ENCODE peak calls at places on chromosomes 2 and 18, in eight cellular contexts. V is tibial artery, F is fibroblast of villous mesenchyme, A is tibial nerve, K is transverse colon, M is uterus, L is left ventricle myocardium inferior, B is mesenchymal stem cell. N is an unnamed sample.

GRCh38 chr18:55634545-55634944 is 46.6 kb upstream of the TCF4 start:
- DNase-seq in V (no peak), F (peak), A (no peak), K (no peak), M (no peak), L (no peak), B (peak), N (no peak)

GRCh38 chr2:20164061-20164733 is 60.7 kb downstream of the SDC1 start:
- DNase-seq in V (peak), F (no peak), A (no peak), K (no peak), M (no peak), L (no peak), B (peak), N (peak)

GRCh38 chr2:121907905-121908304 is 152.5 kb downstream of the TSN start:
- DNase-seq in V (peak), F (no peak), A (no peak), K (no peak), M (no peak), L (no peak), B (no peak), N (peak)

GRCh38 chr2:72695676-72696075 is 130.2 kb downstream of the EXOC6B start:
- DNase-seq in V (no peak), F (no peak), A (no peak), K (no peak), M (no peak), L (no peak), B (no peak), N (peak)

GRCh38 chr2:38615237-38615636 is 12.5 kb upstream of the HNRNPLL start:
- DNase-seq in V (no peak), F (peak), A (no peak), K (no peak), M (no peak), L (no peak), B (no peak), N (no peak)

GRCh38 chr2:198214108-198214736 is 409.8 kb downstream of the PLCL1 start:
- DNase-seq in V (no peak), F (peak), A (no peak), K (no peak), M (no peak), L (no peak), B (no peak), N (peak)

GRCh38 chr2:120486946-120487345 is 141.0 kb downstream of the INHBB start:
- DNase-seq in V (no peak), F (no peak), A (no peak), K (no peak), M (no peak), L (no peak), B (peak), N (no peak)

GRCh38 chr2:76953733-76954347 is 568.3 kb downstream of the LRRTM4 start:
- DNase-seq in V (no peak), F (peak), A (peak), K (peak), M (no peak), L (no peak), B (peak), N (peak)

GRCh38 chr2:172251231-172251630 is 148.5 kb upstream of the DLX2 start:
- DNase-seq in V (no peak), F (peak), A (no peak), K (no peak), M (no peak), L (no peak), B (peak), N (no peak)

GRCh38 chr2:3585239-3586109 is 9.4 kb upstream of the COLEC11 start:
- DNase-seq in V (peak), F (peak), A (peak), K (peak), M (peak), L (peak), B (peak), N (no peak)

GRCh38 chr18:7789853-7790552 is 222.9 kb downstream of the PTPRM start:
- DNase-seq in V (no peak), F (peak), A (no peak), K (no peak), M (no peak), L (no peak), B (peak), N (peak)

GRCh38 chr18:63237911-63238710 is 81.5 kb downstream of the BCL2 start:
- DNase-seq in V (peak), F (peak), A (peak), K (peak), M (peak), L (no peak), B (peak), N (peak)
- H3K4me3 ChIP-seq in V (peak), F (peak), A (no peak), K (no peak), M (no peak), L (peak), B (no peak), N (no peak)

GRCh38 chr2:11133936-11134320 is 21.3 kb upstream of the SLC66A3 start:
- DNase-seq in V (no peak), F (no peak), A (no peak), K (no peak), M (no peak), L (no peak), B (no peak), N (no peak)
- H3K4me3 ChIP-seq in V (peak), F (no peak), A (no peak), K (no peak), M (peak), L (peak), B (no peak), N (no peak)

DNA sequence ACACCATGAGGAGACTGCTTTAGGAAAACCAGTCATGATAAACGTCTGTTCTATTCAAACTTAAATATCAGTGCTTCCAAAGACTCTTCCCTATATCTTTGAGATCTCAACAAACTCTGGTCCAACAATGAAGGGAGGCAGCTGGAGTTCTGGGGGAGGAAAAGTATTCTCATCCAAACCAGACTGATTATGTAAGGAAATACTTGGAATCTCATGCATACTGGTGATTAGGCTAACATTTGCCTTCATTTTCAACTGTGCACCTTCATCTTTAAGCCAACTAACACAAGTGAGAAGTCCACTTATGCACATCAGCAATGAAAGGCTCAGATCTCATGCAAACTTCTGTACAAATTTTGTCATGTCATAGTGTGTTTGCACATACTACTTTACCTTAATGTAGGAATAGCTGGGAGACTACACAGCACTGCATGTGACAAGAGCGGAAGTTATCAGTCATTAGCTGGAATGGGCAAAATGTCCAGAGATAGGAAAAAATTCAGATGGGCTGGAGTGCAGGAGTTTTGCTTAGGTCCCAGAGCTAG is 67.5 kb upstream of the STK17B start:
- DNase-seq in V (no peak), F (no peak), A (no peak), K (no peak), M (no peak), L (no peak), B (peak), N (no peak)
- H3K4me3 ChIP-seq in V (no peak), F (no peak), A (no peak), K (no peak), M (no peak), L (no peak), B (no peak), N (no peak)

GRCh38 chr2:111618577-111618930 is 265.4 kb downstream of the ANAPC1 start:
- DNase-seq in V (no peak), F (no peak), A (no peak), K (no peak), M (no peak), L (no peak), B (no peak), N (no peak)
- H3K4me3 ChIP-seq in V (no peak), F (no peak), A (no peak), K (no peak), M (no peak), L (no peak), B (no peak), N (no peak)

GRCh38 chr2:84999467-85000064 is 28.6 kb downstream of the KCMF1 start:
- DNase-seq in V (no peak), F (no peak), A (no peak), K (no peak), M (no peak), L (no peak), B (no peak), N (no peak)

GRCh38 chr2:84995826-84996225 is 24.9 kb downstream of the KCMF1 start:
- DNase-seq in V (no peak), F (no peak), A (no peak), K (no peak), M (no peak), L (no peak), B (no peak), N (no peak)

GRCh38 chr2:85002534-85002933 is 31.6 kb downstream of the KCMF1 start:
- DNase-seq in V (no peak), F (no peak), A (no peak), K (no peak), M (no peak), L (no peak), B (no peak), N (no peak)

GRCh38 chr2:84996909-84997308 is 25.9 kb downstream of the KCMF1 start:
- DNase-seq in V (no peak), F (no peak), A (no peak), K (no peak), M (no peak), L (no peak), B (no peak), N (no peak)

DNA sequence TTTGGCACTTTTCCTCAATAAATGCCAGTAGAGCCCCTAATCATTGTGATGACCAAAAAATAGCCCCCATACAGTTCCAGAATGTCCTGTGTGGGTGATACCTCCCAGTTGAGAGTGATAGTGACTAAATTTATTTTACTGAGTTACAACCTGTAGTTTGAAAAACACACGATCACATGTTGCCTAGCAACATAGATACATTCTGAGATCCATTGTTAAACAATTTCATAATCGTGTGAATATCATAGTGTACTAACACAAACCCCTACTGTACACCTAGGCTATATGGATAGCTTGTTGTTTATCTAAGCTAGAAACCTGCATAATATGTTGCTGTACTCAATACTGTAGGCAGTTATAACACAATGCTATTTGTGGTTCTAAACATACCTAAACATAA is 30.6 kb downstream of the KCMF1 start:
- DNase-seq in V (no peak), F (no peak), A (no peak), K (no peak), M (no peak), L (no peak), B (no peak), N (no peak)
- H3K4me3 ChIP-seq in V (no peak), F (no peak), A (no peak), K (no peak), M (no peak), L (no peak), B (no peak), N (no peak)

DNA sequence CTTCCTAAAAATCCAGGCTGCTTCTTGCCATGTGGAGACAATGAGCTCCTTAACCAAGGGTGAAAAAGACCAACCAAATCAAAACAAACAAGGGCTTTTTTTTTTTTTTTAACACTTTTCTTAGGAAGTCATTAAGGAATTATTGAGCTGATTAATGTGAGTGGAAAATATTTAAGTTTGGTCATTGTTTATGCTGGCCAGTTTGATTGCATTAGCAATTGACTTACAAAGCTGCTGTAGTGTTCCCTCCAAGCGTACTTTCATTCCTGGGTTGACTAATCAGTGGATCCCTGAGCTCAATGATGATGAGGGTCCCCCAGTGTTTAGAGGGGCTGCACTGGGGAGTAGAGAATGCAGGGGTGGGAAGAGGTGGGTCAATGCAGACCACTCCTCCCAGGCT is 119.3 kb downstream of the PRKCE start:
- DNase-seq in V (no peak), F (no peak), A (no peak), K (no peak), M (no peak), L (no peak), B (peak), N (no peak)
- H3K4me3 ChIP-seq in V (no peak), F (peak), A (no peak), K (no peak), M (no peak), L (peak), B (no peak), N (no peak)

GRCh38 chr2:36697424-36698066 is 1.0 kb downstream of the VIT start:
- DNase-seq in V (no peak), F (peak), A (no peak), K (no peak), M (no peak), L (no peak), B (peak), N (no peak)
- H3K4me3 ChIP-seq in V (peak), F (peak), A (peak), K (no peak), M (no peak), L (peak), B (no peak), N (no peak)

N was measured in cardiac muscle cell.